ENCODE peak calls at places on chromosomes 11 and 22, in five cellular contexts. Q, K, Z, N and H are unnamed samples.

GRCh38 chr11:108624196-108624925 is 30.8 kb upstream of the EXPH5 start:
- DNase-seq in N (no peak), Z (peak; percentile 51), Q (no peak), K (no peak), H (no peak)

GRCh38 chr11:46632502-46632901 is 15.1 kb downstream of the ATG13 start:
- DNase-seq in K (no peak), N (no peak), Q (no peak), Z (no peak), H (no peak)

GRCh38 chr11:128196235-128196634 is 391.1 kb downstream of the ETS1 start:
- DNase-seq in Q (no peak), K (no peak), Z (no peak), N (no peak), H (no peak)

GRCh38 chr11:94650756-94651155 is 83.6 kb downstream of the PIWIL4 start:
- DNase-seq in Q (peak; percentile 44), K (peak; percentile 25), Z (no peak), N (peak; percentile 46), H (peak; percentile 77)

GRCh38 chr11:66727883-66728759 is 895 bp downstream of the SPTBN2 start:
- DNase-seq in Z (peak; percentile 43), N (no peak), K (no peak), Q (no peak), H (no peak)

GRCh38 chr11:76169473-76169881 is 36.8 kb downstream of the WNT11 start:
- DNase-seq in Z (no peak), K (no peak), N (no peak), Q (no peak), H (no peak)

GRCh38 chr11:121741954-121742361 is 289.2 kb upstream of the SORL1-AS1 start:
- DNase-seq in Z (peak; percentile 27), Q (no peak), K (no peak), N (no peak), H (no peak)

GRCh38 chr11:69797156-69797555 is 22.0 kb upstream of the FGF4 start:
- DNase-seq in K (no peak), Q (no peak), N (no peak), Z (no peak), H (no peak)

GRCh38 chr11:45847908-45848316 is 637 bp downstream of the CRY2 start:
- DNase-seq in Q (no peak), Z (peak; percentile 63), K (peak; percentile 25), N (peak; percentile 70), H (peak; percentile 39)

GRCh38 chr22:50585238-50585637 is 2.6 kb upstream of the CHKB start:
- DNase-seq in Z (no peak), N (no peak), K (no peak), Q (no peak), H (no peak)

GRCh38 chr11:76313913-76314740 is 66.8 kb downstream of the THAP12 start:
- DNase-seq in K (no peak), Q (no peak), N (no peak), Z (no peak), H (no peak)

GRCh38 chr22:24553597-24554315 is 1.2 kb downstream of the GUCD1 start:
- DNase-seq in Z (peak; percentile 64), N (peak; percentile 69), K (no peak), Q (no peak), H (peak; percentile 10)

GRCh38 chr11:126153999-126154398 is 57.5 kb downstream of the RPUSD4 start:
- DNase-seq in Q (no peak), K (peak; percentile 10), Z (no peak), N (peak; percentile 81), H (peak; percentile 39)

GRCh38 chr22:39718206-39718605 is 147.7 kb downstream of the CACNA1I start:
- DNase-seq in Z (peak; percentile 49), N (peak; percentile 47), K (no peak), Q (no peak), H (no peak)

GRCh38 chr11:19089421-19089820 is 27.5 kb upstream of the ZDHHC13 start:
- DNase-seq in Q (no peak), Z (no peak), N (no peak), K (no peak), H (no peak)

GRCh38 chr11:119094816-119095065 is 6.9 kb downstream of the DPAGT1 start:
- DNase-seq in N (peak; percentile 94), Z (peak; percentile 92), K (peak; percentile 78), Q (no peak), H (peak; percentile 87)

GRCh38 chr11:10518123-10518522 is 22.9 kb downstream of the RNF141 start:
- DNase-seq in Z (no peak), K (no peak), N (no peak), Q (no peak), H (no peak)

GRCh38 chr11:20193307-20193706 is 33.0 kb upstream of the DBX1 start:
- DNase-seq in Q (no peak), K (no peak), N (no peak), Z (no peak), H (no peak)

GRCh38 chr11:106449756-106450155 is 372.3 kb downstream of the AASDHPPT start:
- DNase-seq in Q (no peak), N (no peak), K (no peak), Z (no peak), H (no peak)

GRCh38 chr11:103662880-103663279 is 373.6 kb upstream of the DDI1 start:
- DNase-seq in N (no peak), K (no peak), Z (no peak), Q (no peak), H (no peak)

GRCh38 chr11:45856044-45856468 is 8.8 kb downstream of the CRY2 start:
- DNase-seq in Z (no peak), N (no peak), K (no peak), Q (no peak), H (no peak)

GRCh38 chr11:19683141-19683805 is 29.4 kb upstream of the NAV2 start:
- DNase-seq in N (no peak), Q (no peak), Z (no peak), K (peak; percentile 31), H (no peak)

GRCh38 chr11:16611395-16612233 is 126.8 kb upstream of the C11orf58 start:
- DNase-seq in N (peak; percentile 51), Z (no peak), K (no peak), Q (no peak), H (no peak)

GRCh38 chr11:82105331-82105992 is 628.2 kb downstream of the FAM181B start:
- DNase-seq in Z (no peak), N (no peak), Q (no peak), K (no peak), H (no peak)
- TF ChIP-seq CTCF in Z (no peak), N (no peak), Q (no peak), K (no peak), H (no peak)

GRCh38 chr11:114251797-114252327 is 44.3 kb upstream of the NNMT start:
- DNase-seq in K (no peak), Z (no peak), Q (no peak), N (no peak), H (no peak)
- TF ChIP-seq CTCF in K (no peak), Z (no peak), Q (no peak), N (no peak), H (no peak)

DNA sequence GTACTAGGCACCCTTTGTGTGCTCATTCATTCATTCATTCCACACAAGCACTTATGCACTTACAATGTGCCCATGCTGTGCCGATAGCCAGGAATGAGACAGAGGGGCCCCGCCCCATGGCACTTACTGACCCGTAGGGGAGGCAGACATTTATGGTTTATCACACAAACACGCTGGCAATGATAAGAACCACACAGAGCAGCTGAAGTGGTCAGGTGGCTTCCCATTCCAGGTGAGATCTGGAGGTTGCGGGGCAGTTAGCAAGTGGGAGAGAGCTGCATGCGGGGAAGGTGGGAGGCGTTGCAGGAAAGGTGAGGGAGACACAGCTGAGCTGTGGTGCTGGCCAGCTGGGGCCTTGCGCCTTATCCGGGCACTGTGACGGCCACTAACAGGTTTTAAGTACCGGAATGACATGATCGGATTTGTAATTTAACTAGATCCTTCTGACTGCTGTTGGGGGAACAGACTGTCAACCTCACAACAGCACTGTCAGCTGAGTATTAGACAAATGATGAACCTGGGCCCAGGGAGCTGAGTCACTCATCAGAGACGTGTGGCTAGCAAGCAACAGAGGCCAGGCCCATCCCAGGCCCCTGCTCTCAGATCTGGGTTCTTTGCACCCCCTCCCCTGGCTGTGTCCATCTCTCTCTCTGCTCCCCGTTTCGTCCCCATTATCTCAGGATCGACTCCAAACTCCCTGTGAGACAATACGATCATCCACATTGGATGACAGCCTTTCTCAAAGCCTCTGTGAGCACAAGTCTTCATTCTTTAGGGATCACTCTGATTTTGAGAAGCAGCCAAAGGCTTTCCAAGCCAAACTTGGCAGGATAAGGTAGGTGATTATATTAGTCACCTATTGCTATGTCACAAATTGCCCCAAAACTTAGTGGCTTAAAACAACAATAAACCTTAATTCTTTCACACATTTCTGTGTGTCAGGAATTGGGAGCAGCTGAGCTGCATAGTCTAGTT is 28.4 kb downstream of the RASD2 start:
- DNase-seq in Z (no peak), K (peak; percentile 61), N (no peak), Q (no peak), H (peak; percentile 77)
- TF ChIP-seq CTCF in Z (no peak), K (no peak), N (no peak), Q (no peak), H (no peak)

DNA sequence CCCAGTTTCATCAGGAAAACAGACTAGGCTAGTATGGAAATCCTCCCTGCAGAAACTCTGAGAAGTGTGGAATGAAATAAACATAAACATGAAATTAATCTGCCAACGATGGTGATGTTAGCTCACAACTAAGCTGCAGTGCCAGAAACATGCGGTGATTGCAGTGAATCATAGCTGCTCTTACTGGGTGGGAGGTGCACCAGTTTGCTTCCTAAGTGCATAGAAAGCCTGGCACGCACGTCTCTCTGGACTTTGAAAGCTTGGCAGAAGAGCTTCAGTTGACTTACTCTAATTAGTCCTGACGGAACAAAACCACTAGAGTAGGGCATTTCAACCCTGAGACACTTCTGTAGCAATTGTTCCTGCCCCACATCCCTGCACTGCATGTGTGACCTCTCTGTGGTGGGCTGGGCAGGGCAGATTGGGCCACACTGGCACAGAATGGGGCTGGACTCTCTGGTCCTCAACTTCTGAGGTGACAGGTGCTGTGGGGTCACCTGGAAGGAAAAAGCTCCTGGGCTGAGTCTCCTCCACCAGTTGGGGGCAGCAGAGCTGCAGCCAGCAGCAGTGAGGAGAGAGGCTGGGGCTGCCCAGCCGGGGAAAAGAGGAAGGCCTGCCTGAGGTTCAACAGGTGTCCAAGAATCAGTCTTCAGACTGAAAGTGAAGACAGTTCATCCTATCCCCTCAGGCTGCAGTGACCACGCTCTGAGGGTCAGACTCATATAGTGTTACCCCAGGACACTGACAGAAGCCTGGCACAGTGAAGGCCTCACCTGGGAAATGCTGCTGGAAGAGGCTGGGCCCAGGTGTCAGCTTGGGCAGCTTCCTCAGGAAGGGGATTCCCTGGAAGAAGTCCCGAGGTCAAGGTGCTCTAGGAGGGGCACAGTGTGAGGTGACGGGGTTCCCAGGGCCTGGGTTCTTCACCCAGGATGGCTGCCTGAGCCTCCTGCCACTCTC is 40.5 kb downstream of the GGTLC2 start:
- DNase-seq in K (peak; percentile 67), Q (peak; percentile 57), Z (peak; percentile 57), N (peak; percentile 81), H (peak; percentile 35)
- TF ChIP-seq CTCF in K (peak; percentile 45), Q (peak; percentile 46), Z (peak; percentile 49), N (peak; percentile 64), H (peak; percentile 70)

GRCh38 chr11:44464741-44465140 is 100.7 kb upstream of the CD82 start:
- DNase-seq in N (no peak), K (peak; percentile 14), Z (no peak), Q (no peak), H (no peak)
- TF ChIP-seq CTCF in N (no peak), K (no peak), Z (no peak), Q (peak; percentile 14), H (peak; percentile 29)

DNA sequence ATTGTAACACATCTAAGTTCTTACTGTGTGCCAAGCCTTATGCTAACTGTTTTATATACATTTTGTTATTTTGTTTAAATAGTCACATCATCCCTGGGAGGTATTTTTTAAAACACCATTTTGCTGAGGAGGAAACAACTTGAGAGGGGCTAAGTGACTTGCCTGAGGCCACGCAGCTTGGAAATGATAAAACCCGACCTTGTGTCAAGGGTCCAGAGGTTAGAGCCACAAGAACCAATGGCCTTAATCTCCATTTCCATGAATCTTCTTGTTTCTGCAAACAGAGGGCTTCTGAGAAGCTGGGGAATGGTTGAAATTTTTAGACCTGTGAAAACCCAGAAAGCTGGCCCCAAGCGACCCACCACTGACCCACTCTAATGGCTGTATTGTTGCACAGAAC is 16.7 kb downstream of the ABTB2 start:
- DNase-seq in Q (no peak), N (no peak), K (no peak), Z (no peak), H (no peak)
- TF ChIP-seq CTCF in Q (no peak), N (no peak), K (no peak), Z (no peak), H (no peak)